ENCODE peak calls at places on chromosomes 3 and 15, in eight cellular contexts. H is neural crest cell, Z is BE2C, Y is heart left ventricle, R is PC-3, B is A549, L is psoas muscle, I is K562. D is an unnamed sample.

GRCh38 chr15:25492315-25492714 is 53.5 kb upstream of the UBE3A start:
- DNase-seq in H (no peak), Z (no peak), Y (no peak), R (no peak), B (no peak), L (no peak), I (no peak), D (no peak)

GRCh38 chr3:189898559-189899153 is 222.0 kb downstream of the P3H2 start:
- DNase-seq in H (no peak), Z (no peak), Y (no peak), R (no peak), B (no peak), L (no peak), I (no peak), D (no peak)

GRCh38 chr15:95556866-95557225 is 773.7 kb upstream of the NR2F2 start:
- DNase-seq in H (no peak), Z (no peak), Y (no peak), R (no peak), B (no peak), L (no peak), I (no peak), D (no peak)

GRCh38 chr3:67305160-67305559 is 307.1 kb downstream of the KBTBD8 start:
- DNase-seq in H (no peak), Z (no peak), Y (no peak), R (no peak), B (no peak), L (no peak), I (no peak), D (no peak)

GRCh38 chr3:48919215-48920138 is 835 bp downstream of the ARIH2 start:
- DNase-seq in H (no peak), Z (peak; percentile 45), Y (peak; percentile 77), R (peak; percentile 64), B (peak; percentile 58), L (peak; percentile 62), I (peak; percentile 26), D (no peak)

GRCh38 chr15:65396283-65396964 is 18.6 kb upstream of the IGDCC3 start:
- DNase-seq in H (no peak), Z (no peak), Y (no peak), R (no peak), B (no peak), L (peak; percentile 22), I (no peak), D (no peak)

GRCh38 chr3:99862208-99862607 is 44.5 kb downstream of the CMSS1 start:
- DNase-seq in H (no peak), Z (no peak), Y (no peak), R (peak; percentile 92), B (no peak), L (no peak), I (no peak), D (no peak)

GRCh38 chr3:72185549-72186484 is 400.9 kb upstream of the PROK2 start:
- DNase-seq in H (no peak), Z (peak; percentile 49), Y (no peak), R (peak; percentile 38), B (no peak), L (no peak), I (peak; percentile 67), D (no peak)

GRCh38 chr15:89912674-89913396 is at the start of gene ARPIN:
- DNase-seq in H (peak; percentile 59), Z (peak; percentile 74), Y (peak; percentile 83), R (peak; percentile 44), B (peak; percentile 77), L (peak; percentile 74), I (no peak), D (peak; percentile 24)

GRCh38 chr3:146382386-146382785 is 87.0 kb downstream of the PLSCR2 start:
- DNase-seq in H (no peak), Z (no peak), Y (no peak), R (peak; percentile 61), B (peak; percentile 13), L (no peak), I (no peak), D (no peak)

GRCh38 chr3:197027896-197028710 is 1.5 kb downstream of the MELTF start:
- DNase-seq in H (no peak), Z (peak; percentile 32), Y (peak; percentile 62), R (no peak), B (no peak), L (no peak), I (no peak), D (no peak)

GRCh38 chr3:48997714-48998637 is 7.9 kb downstream of the P4HTM start:
- DNase-seq in H (peak; percentile 48), Z (peak; percentile 82), Y (no peak), R (no peak), B (no peak), L (no peak), I (peak; percentile 20), D (no peak)

GRCh38 chr15:31034152-31034551 is 42.7 kb upstream of the MTMR10 start:
- DNase-seq in H (no peak), Z (no peak), Y (no peak), R (peak; percentile 25), B (no peak), L (no peak), I (no peak), D (no peak)

GRCh38 chr3:52088445-52089367 is 32.3 kb upstream of the DUSP7 start:
- DNase-seq in H (peak; percentile 22), Z (peak; percentile 26), Y (peak; percentile 52), R (no peak), B (no peak), L (peak; percentile 67), I (peak; percentile 45), D (no peak)

GRCh38 chr15:33201376-33202189 is 7.1 kb upstream of the FMN1 start:
- DNase-seq in H (no peak), Z (peak; percentile 88), Y (no peak), R (peak; percentile 98), B (peak; percentile 96), L (peak; percentile 68), I (no peak), D (peak; percentile 18)

GRCh38 chr3:181568248-181568647 is 143.5 kb upstream of the SOX2 start:
- DNase-seq in H (no peak), Z (no peak), Y (no peak), R (no peak), B (no peak), L (no peak), I (no peak), D (no peak)

GRCh38 chr3:48503406-48504050 is 446 bp downstream of the SHISA5 start:
- DNase-seq in H (peak; percentile 9), Z (peak; percentile 26), Y (peak; percentile 72), R (peak; percentile 55), B (no peak), L (peak; percentile 72), I (peak; percentile 41), D (no peak)

GRCh38 chr3:158777171-158777873 is 24.5 kb upstream of the MFSD1 start:
- DNase-seq in H (no peak), Z (no peak), Y (no peak), R (no peak), B (no peak), L (no peak), I (no peak), D (no peak)

GRCh38 chr15:46707452-46707851 is 1009.9 kb upstream of the SEMA6D start:
- DNase-seq in H (no peak), Z (no peak), Y (no peak), R (no peak), B (no peak), L (no peak), I (no peak), D (no peak)

GRCh38 chr3:105772635-105773034 is 96.2 kb downstream of the CBLB start:
- DNase-seq in H (no peak), Z (no peak), Y (no peak), R (no peak), B (no peak), L (no peak), I (no peak), D (no peak)

GRCh38 chr15:40313531-40314398 is 6.0 kb upstream of the PLCB2 start:
- DNase-seq in H (no peak), Z (peak; percentile 53), Y (peak; percentile 65), R (peak; percentile 74), B (no peak), L (no peak), I (no peak), D (no peak)

GRCh38 chr15:61390138-61390537 is 161.0 kb upstream of the RORA start:
- DNase-seq in H (no peak), Z (no peak), Y (no peak), R (no peak), B (no peak), L (no peak), I (no peak), D (no peak)

GRCh38 chr15:55230953-55231352 is 34.2 kb upstream of the RSL24D1 start:
- DNase-seq in H (no peak), Z (no peak), Y (no peak), R (no peak), B (no peak), L (no peak), I (no peak), D (no peak)

GRCh38 chr3:128917291-128917690 is 37.9 kb downstream of the ACAD9 start:
- DNase-seq in H (no peak), Z (no peak), Y (no peak), R (no peak), B (no peak), L (no peak), I (no peak), D (no peak)
- TF ChIP-seq CTCF in H (no peak), Z (peak; percentile 31), Y (no peak), R (no peak), B (no peak), L (no peak), I (peak; percentile 16), D (no peak)

GRCh38 chr3:136008732-136009456 is 43.4 kb downstream of the PPP2R3A start:
- DNase-seq in H (no peak), Z (no peak), Y (no peak), R (no peak), B (no peak), L (no peak), I (no peak), D (no peak)
- TF ChIP-seq CTCF in H (no peak), Z (no peak), Y (no peak), R (no peak), B (no peak), L (no peak), I (peak; percentile 13), D (no peak)

DNA sequence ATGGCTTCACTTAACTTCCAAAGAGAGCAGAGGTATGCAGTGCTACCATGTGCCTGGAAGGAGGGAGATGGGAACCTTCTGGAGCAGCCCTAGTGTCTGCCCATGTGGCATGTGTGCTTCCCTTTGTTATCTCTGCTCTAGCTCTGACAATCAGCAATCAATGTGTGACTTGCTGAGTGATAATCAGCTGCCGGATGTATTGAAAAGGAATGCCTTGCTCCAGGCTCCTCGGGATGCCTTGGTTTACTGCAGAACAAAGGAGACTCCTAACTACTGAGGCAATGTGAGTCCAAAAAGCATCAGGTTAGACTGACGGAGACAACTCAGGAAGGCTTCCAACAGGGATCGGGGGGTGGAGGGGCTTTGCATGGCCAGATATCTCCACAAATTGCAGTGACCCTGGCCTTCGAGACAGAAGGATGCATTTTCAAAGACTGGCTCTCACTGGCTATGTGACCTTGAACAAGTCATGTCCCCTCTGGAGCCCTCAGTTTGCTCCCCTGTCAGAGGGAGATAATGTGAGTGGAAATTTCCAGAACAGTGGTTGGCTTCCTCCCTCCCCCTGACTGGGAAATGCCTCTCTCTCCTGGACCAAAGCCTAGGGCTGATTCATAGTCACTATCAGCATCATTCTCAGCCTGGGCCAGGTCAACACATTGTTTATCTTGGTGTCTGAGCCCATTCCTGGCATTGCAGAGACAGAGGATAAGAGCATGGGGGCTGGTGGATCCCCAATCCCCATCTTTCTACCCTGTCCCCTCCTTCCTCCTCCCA is 35.8 kb upstream of the CORO2B start:
- DNase-seq in H (no peak), Z (no peak), Y (no peak), R (peak; percentile 55), B (peak; percentile 82), L (no peak), I (no peak), D (no peak)
- TF ChIP-seq CTCF in H (no peak), Z (no peak), Y (no peak), R (no peak), B (no peak), L (no peak), I (no peak), D (no peak)

GRCh38 chr3:8996681-8997121 is 33.4 kb upstream of the RAD18 start:
- DNase-seq in H (no peak), Z (no peak), Y (no peak), R (no peak), B (no peak), L (peak; percentile 67), I (no peak), D (no peak)
- TF ChIP-seq CTCF in H (peak; percentile 27), Z (no peak), Y (peak; percentile 27), R (no peak), B (no peak), L (peak; percentile 23), I (peak; percentile 18), D (no peak)

D was measured in activated B cell treated with CpG ODN at 0.5 μM for 24 hours.